ENCODE peak calls at places on chromosomes 6 and 20, in eight cellular contexts. X is NCI-H2081, Q is HCT116, Z is SK-N-SH, E is ELR, V is EH, B is midbrain, L is fibroblast of the aortic adventitia. P is an unnamed sample.

GRCh38 chr6:157904999-157905398 is 76.7 kb upstream of the SYNJ2 start:
- DNase-seq in Q (no peak), B (no peak), Z (no peak), X (no peak), V (no peak), L (no peak), E (no peak), P (no peak)

GRCh38 chr6:97697450-97697849 is 414.4 kb upstream of the MMS22L start:
- DNase-seq in B (no peak), Q (no peak), V (peak), Z (no peak), L (no peak), E (peak), X (no peak), P (no peak)

GRCh38 chr6:168368063-168368835 is 48.7 kb upstream of the DACT2 start:
- DNase-seq in Z (no peak), X (no peak), E (no peak), L (peak), B (no peak), Q (no peak), V (no peak), P (no peak)

GRCh38 chr6:37689356-37689755 is 8.3 kb downstream of the MDGA1 start:
- DNase-seq in Q (no peak), E (no peak), B (no peak), V (no peak), L (no peak), Z (no peak), X (no peak), P (no peak)

GRCh38 chr6:128882560-128882959 is 378 bp upstream of the LAMA2 start:
- DNase-seq in B (no peak), L (no peak), V (no peak), X (no peak), Q (no peak), Z (no peak), E (peak), P (peak)

GRCh38 chr6:143457563-143458359 is 7.2 kb downstream of the PEX3 start:
- DNase-seq in Q (no peak), Z (no peak), E (peak), V (peak), X (no peak), L (peak), B (no peak), P (no peak)

GRCh38 chr20:48294942-48295341 is 509.7 kb upstream of the SULF2 start:
- DNase-seq in E (no peak), V (no peak), Z (no peak), L (no peak), B (no peak), Q (no peak), X (no peak), P (peak)

GRCh38 chr6:22334778-22335177 is 37.9 kb upstream of the PRL start:
- DNase-seq in Z (no peak), L (no peak), X (no peak), E (no peak), V (no peak), Q (no peak), B (no peak), P (no peak)

GRCh38 chr20:45157977-45158376 is 16.7 kb upstream of the PI3 start:
- DNase-seq in V (peak), E (peak), Q (peak), B (no peak), X (no peak), Z (no peak), L (peak), P (peak)

GRCh38 chr20:57145089-57145631 is 121.3 kb downstream of the BMP7 start:
- DNase-seq in E (no peak), Q (no peak), B (no peak), X (no peak), V (no peak), Z (no peak), L (no peak), P (no peak)

GRCh38 chr6:52390361-52390727 is 28.4 kb downstream of the PAQR8 start:
- DNase-seq in Z (peak), Q (peak), X (peak), B (no peak), L (peak), E (peak), V (peak), P (peak)

GRCh38 chr6:81896561-81896960 is 144.1 kb upstream of the TENT5A start:
- DNase-seq in X (no peak), L (peak), Z (no peak), E (peak), B (no peak), Q (no peak), V (peak), P (no peak)

GRCh38 chr6:11093065-11093590 is 506 bp upstream of the SMIM13 start:
- DNase-seq in L (no peak), Q (no peak), B (no peak), V (no peak), E (no peak), X (peak), Z (no peak), P (peak)

GRCh38 chr6:39189915-39190544 is 39.2 kb downstream of the KCNK5 start:
- DNase-seq in Q (no peak), Z (peak), V (peak), B (peak), X (no peak), L (peak), E (peak), P (peak)

GRCh38 chr20:15240801-15241200 is 903.4 kb upstream of the FLRT3 start:
- DNase-seq in X (no peak), Z (no peak), B (no peak), E (no peak), L (no peak), Q (no peak), V (peak), P (no peak)

GRCh38 chr20:24584538-24585356 is 115.3 kb downstream of the SYNDIG1 start:
- DNase-seq in Z (no peak), Q (no peak), L (peak), X (no peak), E (peak), B (peak), V (peak), P (no peak)

GRCh38 chr6:106918128-106918527 is 56.4 kb downstream of the CD24 start:
- DNase-seq in V (no peak), X (peak), E (no peak), B (no peak), Z (no peak), Q (no peak), L (no peak), P (no peak)

GRCh38 chr6:111871207-111871606 is 2.0 kb downstream of the FYN start:
- DNase-seq in X (no peak), V (no peak), B (peak), Q (no peak), Z (no peak), E (peak), L (peak), P (peak)

GRCh38 chr20:47723322-47723721 is 62.0 kb downstream of the SULF2 start:
- DNase-seq in Q (no peak), Z (no peak), X (no peak), E (no peak), V (no peak), B (no peak), L (no peak), P (no peak)

GRCh38 chr20:48849779-48850178 is 22.0 kb upstream of the PREX1 start:
- DNase-seq in E (no peak), Z (no peak), Q (no peak), L (no peak), B (no peak), X (no peak), V (no peak), P (no peak)

GRCh38 chr6:84417261-84417660 is 189.8 kb upstream of the CEP162 start:
- DNase-seq in B (no peak), L (peak), V (peak), E (peak), Q (no peak), X (no peak), Z (no peak), P (no peak)

GRCh38 chr6:144497650-144498049 is 212.5 kb downstream of the UTRN start:
- DNase-seq in Q (no peak), X (no peak), E (no peak), Z (no peak), B (no peak), L (peak), V (no peak), P (no peak)

GRCh38 chr6:169868458-169868857 is 117.0 kb downstream of the ERMARD start:
- DNase-seq in Q (no peak), X (no peak), V (no peak), Z (no peak), E (no peak), B (no peak), L (no peak), P (peak)

GRCh38 chr6:163248051-163248450 is 166.5 kb upstream of the QKI start:
- DNase-seq in X (no peak), Q (no peak), E (no peak), V (no peak), Z (no peak), L (no peak), B (peak), P (no peak)